ENCODE peak calls at places on chromosomes 13 and 19, in seven cellular contexts. I is thoracic aorta, E is endothelial cell, R is HFF-Myc, C is brain pericyte, L is AG10803, B is M059J. O is an unnamed sample.

GRCh38 chr19:31505596-31505910 is 156.3 kb upstream of the TSHZ3 start:
- DNase-seq in I (no peak), E (no peak), R (no peak), C (no peak), L (no peak), B (no peak), O (no peak)

GRCh38 chr13:64553411-64554129 is 2676.6 kb downstream of the PCDH9 start:
- DNase-seq in I (no peak), E (no peak), R (no peak), C (no peak), L (peak; percentile 51), B (no peak), O (peak; percentile 83)

GRCh38 chr19:33282036-33282686 is 20.2 kb downstream of the CEBPA start:
- DNase-seq in I (no peak), E (no peak), R (no peak), C (no peak), L (peak; percentile 33), B (peak; percentile 51), O (no peak)

GRCh38 chr13:28037399-28037798 is 48.9 kb upstream of the URAD start:
- DNase-seq in I (no peak), E (no peak), R (no peak), C (no peak), L (peak; percentile 17), B (peak; percentile 62), O (peak; percentile 60)

GRCh38 chr19:29667941-29668340 is 2.7 kb downstream of the PLEKHF1 start:
- DNase-seq in I (no peak), E (no peak), R (no peak), C (no peak), L (no peak), B (no peak), O (no peak)

GRCh38 chr13:32415019-32415418 is 12.9 kb downstream of the N4BP2L1 start:
- DNase-seq in I (no peak), E (peak; percentile 37), R (no peak), C (no peak), L (no peak), B (peak; percentile 9), O (peak; percentile 36)

GRCh38 chr19:13796301-13797057 is 1.2 kb downstream of the ZSWIM4 start:
- DNase-seq in I (peak; percentile 77), E (no peak), R (peak; percentile 85), C (no peak), L (peak; percentile 95), B (peak; percentile 98), O (peak; percentile 95)

GRCh38 chr13:110912651-110913051 is 2.2 kb downstream of the ANKRD10 start:
- DNase-seq in I (no peak), E (no peak), R (no peak), C (no peak), L (peak; percentile 60), B (peak; percentile 69), O (peak; percentile 78)

GRCh38 chr19:48061401-48062344 is 17.8 kb upstream of the CABP5 start:
- DNase-seq in I (no peak), E (no peak), R (no peak), C (no peak), L (no peak), B (no peak), O (no peak)

GRCh38 chr19:18435185-18435841 is 2.6 kb downstream of the ISYNA1 start:
- DNase-seq in I (no peak), E (no peak), R (no peak), C (no peak), L (no peak), B (no peak), O (no peak)

GRCh38 chr19:13011653-13012389 is 16.5 kb downstream of the NFIX start:
- DNase-seq in I (no peak), E (no peak), R (no peak), C (no peak), L (no peak), B (no peak), O (no peak)

O was measured in cardiac fibroblast.